ENCODE peak calls at places on chromosome 15, in four cellular contexts. Y is stimulated activated CD4-positive, alpha-beta T cell treated with anti-CD3 and anti-CD28 coated beads, Interleukin-2, amount 100 ng/mL, for 48 hours; X is Peyer's patch; A is stimulated activated naive CD8-positive, alpha-beta T cell treated with anti-CD3 and anti-CD28 coated beads, Interleukin-15, Interleukin-2, amounts not matched to agents 100 U/mL and 50 U/mL, for 24 hours. C is an unnamed sample.

GRCh38 chr15:63487076-63487757 is 17.2 kb upstream of the USP3 start:
- DNase-seq in X (peak), Y (peak), A (peak), C (peak)

GRCh38 chr15:74995779-74996765 is 709 bp downstream of the SCAMP5 start:
- DNase-seq in Y (no peak), X (peak), A (peak), C (peak)

GRCh38 chr15:70328137-70329115 is 230.7 kb upstream of the TLE3 start:
- DNase-seq in X (no peak), Y (no peak), A (no peak), C (peak)

GRCh38 chr15:74036271-74037170 is 42.0 kb downstream of the PML start:
- DNase-seq in X (no peak), A (no peak), Y (no peak), C (peak)

GRCh38 chr15:42118650-42119531 is 24.5 kb upstream of the PLA2G4D start:
- DNase-seq in X (no peak), A (no peak), Y (no peak), C (no peak)

GRCh38 chr15:94844533-94845390 is 613.4 kb downstream of the MCTP2 start:
- DNase-seq in X (peak), Y (no peak), A (peak), C (peak)

GRCh38 chr15:68715111-68715510 is 105.6 kb downstream of the ANP32A start:
- DNase-seq in A (no peak), X (no peak), Y (no peak), C (no peak)

GRCh38 chr15:91127236-91127914 is 27.3 kb downstream of the SV2B start:
- DNase-seq in A (no peak), Y (no peak), X (no peak), C (no peak)

GRCh38 chr15:45640610-45641009 is 5.8 kb downstream of the SQOR start:
- DNase-seq in X (no peak), A (no peak), Y (no peak), C (no peak)

GRCh38 chr15:26087881-26088280 is 224.8 kb upstream of the ATP10A start:
- DNase-seq in A (no peak), Y (no peak), X (no peak), C (no peak)

GRCh38 chr15:69719527-69719926 is 266.9 kb downstream of the RPLP1 start:
- DNase-seq in A (peak), Y (peak), X (no peak), C (no peak)

GRCh38 chr15:50224606-50225005 is 40.9 kb downstream of the HDC start:
- DNase-seq in Y (no peak), A (no peak), X (no peak), C (no peak)

GRCh38 chr15:48962662-48963523 is 826 bp downstream of the SHC4 start:
- DNase-seq in X (no peak), A (peak), Y (no peak), C (no peak)

GRCh38 chr15:87959080-87959479 is 297.5 kb downstream of the NTRK3 start:
- DNase-seq in A (no peak), Y (no peak), X (no peak), C (no peak)

GRCh38 chr15:33994005-33994615 is 25.8 kb downstream of the CHRM5 start:
- DNase-seq in A (peak), X (no peak), Y (no peak), C (no peak)

GRCh38 chr15:25947336-25948080 is 84.4 kb upstream of the ATP10A start:
- DNase-seq in A (peak), X (no peak), Y (no peak), C (no peak)

GRCh38 chr15:99371180-99372103 is 120.2 kb downstream of the LRRC28 start:
- DNase-seq in A (no peak), X (no peak), Y (no peak), C (no peak)

GRCh38 chr15:85362436-85363048 is 17.9 kb upstream of the AKAP13 start:
- DNase-seq in X (no peak), A (no peak), Y (no peak), C (no peak)

GRCh38 chr15:75731248-75732100 is 18.8 kb upstream of the CSPG4 start:
- DNase-seq in X (peak), Y (no peak), A (no peak), C (peak)

GRCh38 chr15:77644543-77645247 is 12.0 kb upstream of the LINGO1 start:
- DNase-seq in X (no peak), Y (no peak), A (no peak), C (no peak)